ENCODE peak calls at places on chromosomes 11 and 22, in nine cellular contexts. One of them, this sample, is unnamed.

GRCh38 chr11:44191322-44192014 is 96.0 kb downstream of the EXT2 start:
- DNase-seq in NCI-H2081: peak
- DNase-seq in stimulated activated naive CD4-positive, alpha-beta T cell treated with Interleukin-2 at 50 U/mL for 16 hours: no peak
- DNase-seq in tibial nerve: no peak
- DNase-seq in activated CD4-positive, alpha-beta memory T cell treated with anti-CD3 and anti-CD28 coated beads, Interleukin-2, amount 10 ng/mL, durations not matched to agents 7 days and 5 days: no peak
- DNase-seq in neuronal stem cell: peak
- DNase-seq in activated CD4-positive, alpha-beta T cell treated with anti-CD3 and anti-CD28 coated beads, Interleukin-2, amount 50 U/mL, for 1 hour: no peak
- DNase-seq in activated T-helper 1 cell treated with Interleukin-2 at 50 U/mL for 16 hours: no peak
- DNase-seq in T-helper 2 cell: no peak
- DNase-seq in this sample: no peak

GRCh38 chr11:107157146-107157808 is 139.0 kb upstream of the GUCY1A2 start:
- DNase-seq in NCI-H2081: no peak
- DNase-seq in stimulated activated naive CD4-positive, alpha-beta T cell treated with Interleukin-2 at 50 U/mL for 16 hours: no peak
- DNase-seq in tibial nerve: no peak
- DNase-seq in activated CD4-positive, alpha-beta memory T cell treated with anti-CD3 and anti-CD28 coated beads, Interleukin-2, amount 10 ng/mL, durations not matched to agents 7 days and 5 days: no peak
- DNase-seq in neuronal stem cell: no peak
- DNase-seq in activated CD4-positive, alpha-beta T cell treated with anti-CD3 and anti-CD28 coated beads, Interleukin-2, amount 50 U/mL, for 1 hour: no peak
- DNase-seq in activated T-helper 1 cell treated with Interleukin-2 at 50 U/mL for 16 hours: no peak
- DNase-seq in T-helper 2 cell: no peak
- DNase-seq in this sample: no peak

GRCh38 chr22:39727541-39727940 is 157.0 kb downstream of the CACNA1I start:
- DNase-seq in NCI-H2081: no peak
- DNase-seq in stimulated activated naive CD4-positive, alpha-beta T cell treated with Interleukin-2 at 50 U/mL for 16 hours: no peak
- DNase-seq in tibial nerve: no peak
- DNase-seq in activated CD4-positive, alpha-beta memory T cell treated with anti-CD3 and anti-CD28 coated beads, Interleukin-2, amount 10 ng/mL, durations not matched to agents 7 days and 5 days: no peak
- DNase-seq in neuronal stem cell: no peak
- DNase-seq in activated CD4-positive, alpha-beta T cell treated with anti-CD3 and anti-CD28 coated beads, Interleukin-2, amount 50 U/mL, for 1 hour: no peak
- DNase-seq in activated T-helper 1 cell treated with Interleukin-2 at 50 U/mL for 16 hours: no peak
- DNase-seq in T-helper 2 cell: no peak
- DNase-seq in this sample: peak

GRCh38 chr11:80393210-80393609 is 952.4 kb upstream of the TENM4 start:
- DNase-seq in NCI-H2081: no peak
- DNase-seq in stimulated activated naive CD4-positive, alpha-beta T cell treated with Interleukin-2 at 50 U/mL for 16 hours: no peak
- DNase-seq in tibial nerve: no peak
- DNase-seq in activated CD4-positive, alpha-beta memory T cell treated with anti-CD3 and anti-CD28 coated beads, Interleukin-2, amount 10 ng/mL, durations not matched to agents 7 days and 5 days: no peak
- DNase-seq in neuronal stem cell: no peak
- DNase-seq in activated CD4-positive, alpha-beta T cell treated with anti-CD3 and anti-CD28 coated beads, Interleukin-2, amount 50 U/mL, for 1 hour: no peak
- DNase-seq in activated T-helper 1 cell treated with Interleukin-2 at 50 U/mL for 16 hours: no peak
- DNase-seq in T-helper 2 cell: no peak
- DNase-seq in this sample: no peak

GRCh38 chr22:26496456-26496855 is 12.8 kb downstream of the SRRD start:
- DNase-seq in NCI-H2081: no peak
- DNase-seq in stimulated activated naive CD4-positive, alpha-beta T cell treated with Interleukin-2 at 50 U/mL for 16 hours: no peak
- DNase-seq in tibial nerve: no peak
- DNase-seq in activated CD4-positive, alpha-beta memory T cell treated with anti-CD3 and anti-CD28 coated beads, Interleukin-2, amount 10 ng/mL, durations not matched to agents 7 days and 5 days: no peak
- DNase-seq in neuronal stem cell: no peak
- DNase-seq in activated CD4-positive, alpha-beta T cell treated with anti-CD3 and anti-CD28 coated beads, Interleukin-2, amount 50 U/mL, for 1 hour: no peak
- DNase-seq in activated T-helper 1 cell treated with Interleukin-2 at 50 U/mL for 16 hours: no peak
- DNase-seq in T-helper 2 cell: no peak
- DNase-seq in this sample: no peak

GRCh38 chr11:65459552-65459951 is 37.0 kb downstream of the NEAT1 start:
- DNase-seq in NCI-H2081: no peak
- DNase-seq in stimulated activated naive CD4-positive, alpha-beta T cell treated with Interleukin-2 at 50 U/mL for 16 hours: no peak
- DNase-seq in tibial nerve: no peak
- DNase-seq in activated CD4-positive, alpha-beta memory T cell treated with anti-CD3 and anti-CD28 coated beads, Interleukin-2, amount 10 ng/mL, durations not matched to agents 7 days and 5 days: no peak
- DNase-seq in neuronal stem cell: no peak
- DNase-seq in activated CD4-positive, alpha-beta T cell treated with anti-CD3 and anti-CD28 coated beads, Interleukin-2, amount 50 U/mL, for 1 hour: no peak
- DNase-seq in activated T-helper 1 cell treated with Interleukin-2 at 50 U/mL for 16 hours: no peak
- DNase-seq in T-helper 2 cell: no peak
- DNase-seq in this sample: no peak

GRCh38 chr11:32833921-32834320 is 4.2 kb downstream of the PRRG4 start:
- DNase-seq in NCI-H2081: no peak
- DNase-seq in stimulated activated naive CD4-positive, alpha-beta T cell treated with Interleukin-2 at 50 U/mL for 16 hours: no peak
- DNase-seq in tibial nerve: no peak
- DNase-seq in activated CD4-positive, alpha-beta memory T cell treated with anti-CD3 and anti-CD28 coated beads, Interleukin-2, amount 10 ng/mL, durations not matched to agents 7 days and 5 days: no peak
- DNase-seq in neuronal stem cell: no peak
- DNase-seq in activated CD4-positive, alpha-beta T cell treated with anti-CD3 and anti-CD28 coated beads, Interleukin-2, amount 50 U/mL, for 1 hour: no peak
- DNase-seq in activated T-helper 1 cell treated with Interleukin-2 at 50 U/mL for 16 hours: no peak
- DNase-seq in T-helper 2 cell: no peak
- DNase-seq in this sample: no peak

GRCh38 chr11:36093548-36093947 is 149.7 kb downstream of the LDLRAD3 start:
- DNase-seq in NCI-H2081: no peak
- DNase-seq in stimulated activated naive CD4-positive, alpha-beta T cell treated with Interleukin-2 at 50 U/mL for 16 hours: no peak
- DNase-seq in tibial nerve: no peak
- DNase-seq in activated CD4-positive, alpha-beta memory T cell treated with anti-CD3 and anti-CD28 coated beads, Interleukin-2, amount 10 ng/mL, durations not matched to agents 7 days and 5 days: no peak
- DNase-seq in neuronal stem cell: no peak
- DNase-seq in activated CD4-positive, alpha-beta T cell treated with anti-CD3 and anti-CD28 coated beads, Interleukin-2, amount 50 U/mL, for 1 hour: no peak
- DNase-seq in activated T-helper 1 cell treated with Interleukin-2 at 50 U/mL for 16 hours: no peak
- DNase-seq in T-helper 2 cell: no peak
- DNase-seq in this sample: no peak

This sample was measured in activated CD8-positive, alpha-beta memory T cell treated with anti-CD3 and anti-CD28 coated beads, Interleukin-2, amount 50 U/mL, for 48 hours.